ENCODE peak calls at places on chromosome 1, in five cellular contexts. N is K562, X is IMR-90, T is Panc1, R is left ventricle myocardium inferior. Q is an unnamed sample.

GRCh38 chr1:241213147-241213546 is 143.9 kb downstream of the RGS7 start:
- DNase-seq in N (no peak), X (no peak), T (peak; percentile 5), R (no peak), Q (no peak)

GRCh38 chr1:4754816-4755215 is 100.4 kb downstream of the AJAP1 start:
- DNase-seq in N (no peak), X (no peak), T (no peak), R (no peak), Q (no peak)

GRCh38 chr1:80593197-80593596 is 1207.5 kb upstream of the ADGRL2 start:
- DNase-seq in N (no peak), X (no peak), T (no peak), R (no peak), Q (no peak)

GRCh38 chr1:188065917-188066316 is 1237.2 kb downstream of the PLA2G4A start:
- DNase-seq in N (no peak), X (peak; percentile 74), T (no peak), R (no peak), Q (no peak)

GRCh38 chr1:9715536-9716226 is 64.2 kb downstream of the PIK3CD start:
- DNase-seq in N (no peak), X (no peak), T (no peak), R (no peak), Q (no peak)

GRCh38 chr1:8816306-8816705 is 1.1 kb downstream of the RERE start:
- DNase-seq in N (no peak), X (peak; percentile 53), T (no peak), R (no peak), Q (no peak)

GRCh38 chr1:9849691-9850441 is 26.1 kb upstream of the CLSTN1 start:
- DNase-seq in N (peak; percentile 56), X (no peak), T (no peak), R (no peak), Q (no peak)

GRCh38 chr1:98949166-98949565 is 55.5 kb downstream of the PLPPR5 start:
- DNase-seq in N (no peak), X (no peak), T (no peak), R (no peak), Q (no peak)

GRCh38 chr1:99672500-99673213 is 26.7 kb downstream of the PALMD start:
- DNase-seq in N (no peak), X (peak; percentile 43), T (no peak), R (peak; percentile 53), Q (no peak)

GRCh38 chr1:12142141-12142823 is 24.5 kb upstream of the TNFRSF1B start:
- DNase-seq in N (no peak), X (no peak), T (no peak), R (no peak), Q (no peak)

GRCh38 chr1:13407811-13408210 is 2.4 kb upstream of the PRAMEF20 start:
- DNase-seq in N (no peak), X (no peak), T (no peak), R (no peak), Q (no peak)

GRCh38 chr1:47225430-47226100 is 6.5 kb downstream of the TAL1 start:
- DNase-seq in N (peak; percentile 61), X (no peak), T (no peak), R (no peak), Q (no peak)

GRCh38 chr1:112517231-112517630 is 8.5 kb downstream of the WNT2B start:
- DNase-seq in N (no peak), X (no peak), T (no peak), R (no peak), Q (no peak)

GRCh38 chr1:150695561-150695960 is 1.4 kb downstream of the GOLPH3L start:
- DNase-seq in N (no peak), X (peak; percentile 12), T (no peak), R (no peak), Q (no peak)

GRCh38 chr1:150696590-150696989 is 364 bp downstream of the GOLPH3L start:
- DNase-seq in N (peak; percentile 27), X (no peak), T (no peak), R (no peak), Q (no peak)

GRCh38 chr1:150692720-150693119 is 4.2 kb downstream of the GOLPH3L start:
- DNase-seq in N (no peak), X (peak; percentile 8), T (no peak), R (no peak), Q (no peak)

GRCh38 chr1:150696995-150697927 is at the start of gene GOLPH3L:
- DNase-seq in N (peak; percentile 98), X (peak; percentile 98), T (peak; percentile 98), R (peak; percentile 88), Q (peak; percentile 98)

DNA sequence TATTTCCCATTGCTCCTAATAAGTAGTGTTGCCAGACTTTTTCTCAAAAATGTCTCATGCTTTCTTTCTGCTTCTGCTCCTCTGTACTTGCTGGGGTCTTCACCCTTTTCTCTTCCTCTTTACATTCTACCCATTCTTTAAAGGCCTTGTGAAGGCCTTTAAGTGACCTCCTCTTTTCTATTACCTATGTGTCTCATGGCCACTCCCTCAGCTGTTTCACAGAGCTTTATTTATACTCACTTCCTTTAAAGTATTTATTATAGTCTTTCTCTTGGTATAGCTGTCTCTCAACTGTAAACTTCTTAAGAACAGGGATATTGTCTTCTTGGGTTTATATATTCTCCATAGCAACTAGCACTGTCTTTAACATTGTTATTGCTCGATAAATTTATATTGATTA is 803 bp downstream of the GOLPH3L start:
- DNase-seq in N (no peak), X (no peak), T (no peak), R (no peak), Q (no peak)
- H3K27ac ChIP-seq in N (peak overlapping the region; percentile 55), X (no peak overlapping the region), T (peak overlapping the region; percentile 67), R (peak overlapping the region; percentile 78), Q (peak overlapping the region; percentile 79)

GRCh38 chr1:147337040-147337439 is 94.6 kb downstream of the CHD1L start:
- DNase-seq in N (no peak), X (no peak), T (no peak), R (no peak), Q (no peak)

GRCh38 chr1:147336290-147336689 is 93.8 kb downstream of the CHD1L start:
- DNase-seq in N (no peak), X (no peak), T (no peak), R (no peak), Q (no peak)

GRCh38 chr1:147338571-147338970 is 96.1 kb downstream of the CHD1L start:
- DNase-seq in N (no peak), X (no peak), T (no peak), R (no peak), Q (no peak)

DNA sequence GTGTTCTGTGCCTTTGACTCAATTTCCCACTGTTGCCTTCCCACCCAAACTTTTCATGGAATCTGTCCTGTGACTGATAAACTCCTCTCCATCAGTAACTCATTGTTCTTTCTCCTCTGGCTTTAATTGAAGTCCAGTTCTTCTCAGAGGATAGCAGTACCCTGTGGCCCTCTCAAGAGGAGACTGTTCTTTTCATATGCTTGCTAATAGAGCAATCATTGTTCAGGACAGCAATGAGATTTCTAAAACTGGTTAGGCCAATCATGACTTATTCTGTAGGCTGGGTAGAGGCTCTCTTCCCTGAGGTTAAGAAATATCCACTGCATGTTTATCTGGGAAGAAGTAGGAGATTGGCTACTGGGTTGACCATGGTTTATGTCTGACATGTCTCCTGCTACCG is 98.8 kb downstream of the CHD1L start:
- DNase-seq in N (no peak), X (no peak), T (no peak), R (no peak), Q (no peak)
- H3K27ac ChIP-seq in N (no peak overlapping the region), X (no peak overlapping the region), T (no peak overlapping the region), R (no peak overlapping the region), Q (no peak overlapping the region)

DNA sequence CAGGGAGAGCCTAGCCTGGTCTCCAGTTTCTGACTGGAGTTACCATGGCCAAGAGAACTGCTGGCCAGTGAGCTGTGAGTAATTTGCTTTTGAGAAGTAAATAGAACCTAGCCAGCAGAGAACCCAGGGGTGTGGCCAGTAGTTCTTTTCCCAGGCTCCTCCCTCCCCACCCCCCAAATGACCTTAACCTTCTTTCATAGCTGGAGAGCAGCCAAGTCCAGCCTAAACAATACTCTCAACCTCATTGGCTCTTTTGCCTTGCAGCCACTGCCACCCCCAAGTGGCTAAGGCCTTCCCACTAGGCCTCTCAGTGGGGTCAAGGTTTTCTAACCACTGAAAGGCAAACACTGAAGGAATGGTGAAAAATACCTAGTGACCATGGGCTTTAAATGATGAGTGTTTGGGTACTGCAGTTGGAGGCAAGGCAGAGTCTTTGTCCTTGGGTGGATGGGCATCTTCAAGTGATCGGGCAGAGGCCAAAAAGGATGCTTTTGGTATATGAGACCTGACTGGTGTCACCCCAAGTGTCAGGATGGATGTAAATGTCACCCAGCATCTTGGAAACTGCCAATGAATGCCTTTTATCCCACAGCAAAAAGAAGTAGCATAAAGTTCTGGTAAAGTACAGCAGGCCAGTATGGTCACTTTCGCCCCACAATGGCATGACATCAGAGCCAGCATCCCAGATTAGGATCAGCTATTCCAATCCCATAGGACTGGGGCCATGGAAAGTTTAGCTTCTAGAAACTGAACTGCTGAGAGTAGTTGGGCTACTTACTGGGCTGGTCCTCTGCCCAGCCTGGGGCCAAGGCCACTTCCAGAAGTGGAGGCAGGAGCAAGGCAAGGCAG is 3.5 kb upstream of the PIGV start:
- DNase-seq in N (peak; percentile 97), X (peak; percentile 80), T (no peak), R (peak; percentile 53), Q (peak; percentile 79)
- H3K27ac ChIP-seq in N (peak overlapping the region; percentile 61), X (peak overlapping the region; percentile 47), T (peak overlapping the region; percentile 100), R (peak overlapping the region; percentile 97), Q (peak overlapping the region; percentile 94)

GRCh38 chr1:15717418-15718131 is 18.5 kb upstream of the SLC25A34 start:
- DNase-seq in N (no peak), X (no peak), T (no peak), R (no peak), Q (peak; percentile 82)
- H3K27ac ChIP-seq in N (no peak overlapping the region), X (no peak overlapping the region), T (no peak overlapping the region), R (peak overlapping the region; percentile 87), Q (peak overlapping the region; percentile 75)

DNA sequence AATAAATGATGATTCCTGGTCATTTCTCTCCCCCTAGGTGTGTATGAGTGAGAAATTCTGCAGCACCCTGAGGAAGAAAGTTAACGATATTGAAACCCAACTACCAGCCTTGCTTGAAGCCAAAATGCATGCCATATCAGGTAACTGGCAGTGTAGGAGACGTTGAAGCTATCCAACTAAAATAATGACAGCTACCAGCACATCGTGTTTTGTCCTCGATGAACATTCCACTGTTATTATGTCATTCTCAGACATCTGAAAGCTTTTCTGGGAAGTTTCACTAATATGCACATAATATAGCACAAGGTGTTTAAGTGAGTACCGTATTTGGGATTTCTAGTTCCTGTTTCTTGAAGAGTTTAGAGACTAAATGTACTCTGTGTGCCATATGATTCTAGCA is 173.5 kb downstream of the DISC1 start:
- DNase-seq in N (no peak), X (no peak), T (no peak), R (no peak), Q (no peak)
- H3K27ac ChIP-seq in N (no peak overlapping the region), X (no peak overlapping the region), T (no peak overlapping the region), R (no peak overlapping the region), Q (no peak overlapping the region)

GRCh38 chr1:109639841-109640184 is 16.1 kb upstream of the GSTM4 start:
- DNase-seq in N (no peak), X (no peak), T (no peak), R (no peak), Q (no peak)
- H3K27ac ChIP-seq in N (no peak overlapping the region), X (no peak overlapping the region), T (no peak overlapping the region), R (no peak overlapping the region), Q (no peak overlapping the region)

DNA sequence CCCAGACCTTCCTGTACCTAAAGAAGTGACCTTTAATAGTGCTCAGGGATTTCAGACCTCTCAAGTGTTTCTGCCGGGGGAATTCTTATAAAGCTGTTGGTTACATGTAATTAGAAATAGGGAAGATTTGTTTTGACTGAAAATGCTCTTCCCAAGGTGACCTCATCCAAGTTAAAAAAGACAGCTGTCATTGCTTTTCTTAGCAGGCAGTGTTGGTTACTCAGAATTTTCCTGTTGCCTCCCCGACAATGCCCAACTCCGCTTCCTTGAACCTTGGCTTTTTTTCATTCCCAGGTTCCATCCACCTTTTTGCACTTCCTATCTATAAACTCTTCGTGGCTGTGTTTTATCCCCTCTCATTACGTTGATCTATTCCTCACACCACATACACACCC is 807 bp upstream of the DPH5 start:
- DNase-seq in N (no peak), X (no peak), T (no peak), R (no peak), Q (no peak)
- H3K27ac ChIP-seq in N (peak overlapping the region; percentile 87), X (peak overlapping the region; percentile 97), T (peak overlapping the region; percentile 97), R (peak overlapping the region; percentile 92), Q (peak overlapping the region; percentile 82)